ENCODE peak calls at places on chromosomes 16 and 17, in four cellular contexts. One of them, this sample, is unnamed.

GRCh38 chr16:22229881-22230280 is 23.8 kb downstream of the EEF2K start:
- DNase-seq in neuronal stem cell: no peak
- DNase-seq in IMR-90: no peak
- DNase-seq in trophoblast cell: no peak
- DNase-seq in this sample: no peak

GRCh38 chr16:57053206-57053605 is 39.2 kb upstream of the CPNE2 start:
- DNase-seq in neuronal stem cell: no peak
- DNase-seq in IMR-90: no peak
- DNase-seq in trophoblast cell: no peak
- DNase-seq in this sample: no peak

GRCh38 chr17:7512824-7513540 is 28.8 kb downstream of the POLR2A start:
- DNase-seq in neuronal stem cell: no peak
- DNase-seq in IMR-90: no peak
- DNase-seq in trophoblast cell: no peak
- DNase-seq in this sample: no peak

GRCh38 chr17:3546997-3547396 is 10.6 kb downstream of the TRPV3 start:
- DNase-seq in neuronal stem cell: no peak
- DNase-seq in IMR-90: no peak
- DNase-seq in trophoblast cell: no peak
- DNase-seq in this sample: peak

GRCh38 chr16:54280751-54281150 is 5.8 kb downstream of the IRX3 start:
- DNase-seq in neuronal stem cell: no peak
- DNase-seq in IMR-90: no peak
- DNase-seq in trophoblast cell: no peak
- DNase-seq in this sample: no peak

GRCh38 chr17:44862278-44862914 is 14.7 kb downstream of the HIGD1B start:
- DNase-seq in neuronal stem cell: no peak
- DNase-seq in IMR-90: no peak
- DNase-seq in trophoblast cell: no peak
- DNase-seq in this sample: no peak

GRCh38 chr17:56777859-56778258 is 55.9 kb downstream of the C17orf67 start:
- DNase-seq in neuronal stem cell: no peak
- DNase-seq in IMR-90: peak
- DNase-seq in trophoblast cell: no peak
- DNase-seq in this sample: no peak

GRCh38 chr16:23500212-23500865 is 10.0 kb downstream of the GGA2 start:
- DNase-seq in neuronal stem cell: no peak
- DNase-seq in IMR-90: no peak
- DNase-seq in trophoblast cell: no peak
- DNase-seq in this sample: no peak

GRCh38 chr17:82909322-82909904 is 69.6 kb upstream of the ZNF750 start:
- DNase-seq in neuronal stem cell: no peak
- DNase-seq in IMR-90: no peak
- DNase-seq in trophoblast cell: no peak
- DNase-seq in this sample: no peak

GRCh38 chr17:60524463-60525346 is 1.3 kb downstream of the APPBP2 start:
- DNase-seq in neuronal stem cell: no peak
- DNase-seq in IMR-90: peak
- DNase-seq in trophoblast cell: no peak
- DNase-seq in this sample: no peak

GRCh38 chr17:57343717-57344116 is 87.4 kb downstream of the MSI2 start:
- DNase-seq in neuronal stem cell: no peak
- DNase-seq in IMR-90: no peak
- DNase-seq in trophoblast cell: no peak
- DNase-seq in this sample: no peak

GRCh38 chr17:40819528-40820125 is 2.8 kb downstream of the KRT10 start:
- DNase-seq in neuronal stem cell: no peak
- DNase-seq in IMR-90: peak
- DNase-seq in trophoblast cell: no peak
- DNase-seq in this sample: no peak

GRCh38 chr17:3502466-3502865 is 26.7 kb downstream of the ASPA start:
- DNase-seq in neuronal stem cell: no peak
- DNase-seq in IMR-90: no peak
- DNase-seq in trophoblast cell: no peak
- DNase-seq in this sample: no peak

GRCh38 chr16:31402687-31403086 is 9.6 kb downstream of the ITGAD start:
- DNase-seq in neuronal stem cell: no peak
- DNase-seq in IMR-90: no peak
- DNase-seq in trophoblast cell: no peak
- DNase-seq in this sample: no peak

GRCh38 chr16:69064789-69065313 is 40.6 kb upstream of the HAS3 start:
- DNase-seq in neuronal stem cell: no peak
- DNase-seq in IMR-90: no peak
- DNase-seq in trophoblast cell: no peak
- DNase-seq in this sample: no peak

GRCh38 chr17:17044846-17045561 is 2.7 kb downstream of the MPRIP start:
- DNase-seq in neuronal stem cell: no peak
- DNase-seq in IMR-90: peak
- DNase-seq in trophoblast cell: no peak
- DNase-seq in this sample: peak

GRCh38 chr17:48995332-48995870 is 1.8 kb upstream of the IGF2BP1 start:
- DNase-seq in neuronal stem cell: peak
- DNase-seq in IMR-90: no peak
- DNase-seq in trophoblast cell: no peak
- DNase-seq in this sample: peak

GRCh38 chr16:4814046-4814445 is 11.6 kb upstream of the ROGDI start:
- DNase-seq in neuronal stem cell: no peak
- DNase-seq in IMR-90: no peak
- DNase-seq in trophoblast cell: no peak
- DNase-seq in this sample: no peak

GRCh38 chr16:25297151-25297787 is 39.6 kb upstream of the ZKSCAN2 start:
- DNase-seq in neuronal stem cell: no peak
- DNase-seq in IMR-90: no peak
- DNase-seq in trophoblast cell: no peak
- DNase-seq in this sample: no peak

GRCh38 chr17:79515110-79515509 is 95.7 kb downstream of the RBFOX3 start:
- DNase-seq in neuronal stem cell: no peak
- DNase-seq in IMR-90: no peak
- DNase-seq in trophoblast cell: no peak
- DNase-seq in this sample: no peak

GRCh38 chr17:35807371-35808144 is 1.7 kb upstream of the TAF15 start:
- DNase-seq in neuronal stem cell: no peak
- DNase-seq in IMR-90: peak
- DNase-seq in trophoblast cell: no peak
- DNase-seq in this sample: no peak

GRCh38 chr17:79842656-79843474 is 3.6 kb upstream of the CBX4 start:
- DNase-seq in neuronal stem cell: no peak
- DNase-seq in IMR-90: no peak
- DNase-seq in trophoblast cell: no peak
- DNase-seq in this sample: no peak

GRCh38 chr16:84649511-84649861 is 1.2 kb downstream of the KLHL36 start:
- DNase-seq in neuronal stem cell: no peak
- DNase-seq in IMR-90: no peak
- DNase-seq in trophoblast cell: no peak
- DNase-seq in this sample: no peak

GRCh38 chr17:48610282-48611211 is at the start of gene HOXB7:
- DNase-seq in neuronal stem cell: no peak
- DNase-seq in IMR-90: peak
- DNase-seq in trophoblast cell: peak
- DNase-seq in this sample: peak

GRCh38 chr17:80944326-80944725 is 47.3 kb upstream of the CHMP6 start:
- DNase-seq in neuronal stem cell: no peak
- DNase-seq in IMR-90: no peak
- DNase-seq in trophoblast cell: no peak
- DNase-seq in this sample: no peak

GRCh38 chr17:4969551-4970231 is 2.1 kb upstream of the SPAG7 start:
- DNase-seq in neuronal stem cell: no peak
- DNase-seq in IMR-90: peak
- DNase-seq in trophoblast cell: no peak
- DNase-seq in this sample: no peak

GRCh38 chr17:4966844-4967538 is 626 bp downstream of the SPAG7 start:
- DNase-seq in neuronal stem cell: peak
- DNase-seq in IMR-90: peak
- DNase-seq in trophoblast cell: peak
- DNase-seq in this sample: peak

GRCh38 chr17:4968916-4969550 is 1.4 kb upstream of the SPAG7 start:
- DNase-seq in neuronal stem cell: no peak
- DNase-seq in IMR-90: peak
- DNase-seq in trophoblast cell: peak
- DNase-seq in this sample: no peak

GRCh38 chr17:4968166-4968915 is 724 bp upstream of the SPAG7 start:
- DNase-seq in neuronal stem cell: no peak
- DNase-seq in IMR-90: no peak
- DNase-seq in trophoblast cell: no peak
- DNase-seq in this sample: peak

GRCh38 chr17:4967539-4968165 is at the start of gene SPAG7:
- DNase-seq in neuronal stem cell: peak
- DNase-seq in IMR-90: peak
- DNase-seq in trophoblast cell: peak
- DNase-seq in this sample: peak
- H3K14ac ChIP-seq in neuronal stem cell: peak
- H3K14ac ChIP-seq in IMR-90: peak
- H3K14ac ChIP-seq in trophoblast cell: peak
- H3K14ac ChIP-seq in this sample: peak

DNA sequence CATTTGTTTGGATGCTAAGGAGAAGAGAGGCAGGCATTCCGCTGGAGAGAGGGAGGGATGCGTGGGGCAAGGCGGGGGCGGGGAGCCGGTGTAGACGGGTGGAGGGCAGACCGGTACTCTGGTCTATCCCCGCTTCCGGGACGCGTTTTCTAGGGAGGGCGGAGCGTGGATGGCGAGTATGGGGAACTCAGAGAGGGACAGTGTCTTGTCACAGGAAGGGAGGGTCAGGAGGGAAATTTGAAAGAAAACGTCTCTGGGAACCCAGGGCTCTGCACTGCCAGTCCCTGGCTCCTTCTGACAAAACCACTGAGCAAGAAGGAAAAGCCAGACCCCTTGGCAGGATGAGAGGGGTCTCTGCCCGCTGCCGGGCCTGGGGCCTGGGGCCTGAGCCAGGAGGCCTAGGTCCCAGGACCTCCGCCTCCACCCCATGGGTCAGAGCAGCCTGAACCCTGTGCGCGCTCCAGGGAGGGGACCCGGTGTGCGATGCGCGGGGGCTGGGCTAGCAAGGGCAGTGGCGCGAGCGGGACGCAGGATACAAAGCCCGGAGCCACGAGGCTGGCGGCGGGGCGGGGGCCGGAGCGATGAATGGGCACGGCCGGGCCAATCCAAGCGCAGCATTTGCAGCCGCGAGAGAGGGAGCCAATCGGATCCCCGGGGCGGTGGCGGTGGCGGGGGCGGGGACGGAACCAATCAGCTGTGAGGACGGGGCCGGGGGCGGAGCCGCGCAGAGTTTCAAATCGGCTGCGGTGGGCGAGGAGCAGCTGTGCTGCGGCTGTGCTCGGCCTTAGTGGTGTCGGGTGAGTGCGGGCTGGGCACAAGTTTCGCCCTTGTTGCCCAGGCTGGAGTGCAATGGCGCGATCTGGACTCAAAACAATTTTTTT is at the start of gene PIMREG:
- DNase-seq in neuronal stem cell: peak
- DNase-seq in IMR-90: peak
- DNase-seq in trophoblast cell: peak
- DNase-seq in this sample: peak
- H4K91ac ChIP-seq in neuronal stem cell: peak
- H4K91ac ChIP-seq in IMR-90: peak
- H4K91ac ChIP-seq in trophoblast cell: peak
- H4K91ac ChIP-seq in this sample: no peak

DNA sequence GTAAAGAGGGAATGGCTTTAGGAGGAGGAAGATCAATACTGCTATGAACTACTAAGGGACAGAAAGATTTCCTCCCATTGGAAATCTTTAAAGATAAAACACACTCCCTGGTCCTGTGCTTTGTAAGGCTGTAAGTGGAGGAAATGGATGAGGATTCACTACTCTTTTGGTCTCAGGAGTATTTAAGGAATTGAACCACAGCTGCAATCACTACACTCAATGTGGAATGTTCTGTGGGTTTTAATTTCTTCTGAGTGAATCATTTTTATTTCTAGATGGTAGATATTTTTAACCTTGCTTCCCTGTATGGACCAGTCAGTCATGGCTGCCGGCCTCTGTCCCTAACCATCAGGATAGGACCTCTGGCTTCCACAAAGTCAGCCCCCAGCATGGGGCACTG is 65.6 kb downstream of the SDR42E1 start:
- DNase-seq in neuronal stem cell: no peak
- DNase-seq in IMR-90: peak
- DNase-seq in trophoblast cell: no peak
- DNase-seq in this sample: no peak
- H3K14ac ChIP-seq in neuronal stem cell: no peak
- H3K14ac ChIP-seq in IMR-90: no peak
- H3K14ac ChIP-seq in trophoblast cell: no peak
- H3K14ac ChIP-seq in this sample: no peak

DNA sequence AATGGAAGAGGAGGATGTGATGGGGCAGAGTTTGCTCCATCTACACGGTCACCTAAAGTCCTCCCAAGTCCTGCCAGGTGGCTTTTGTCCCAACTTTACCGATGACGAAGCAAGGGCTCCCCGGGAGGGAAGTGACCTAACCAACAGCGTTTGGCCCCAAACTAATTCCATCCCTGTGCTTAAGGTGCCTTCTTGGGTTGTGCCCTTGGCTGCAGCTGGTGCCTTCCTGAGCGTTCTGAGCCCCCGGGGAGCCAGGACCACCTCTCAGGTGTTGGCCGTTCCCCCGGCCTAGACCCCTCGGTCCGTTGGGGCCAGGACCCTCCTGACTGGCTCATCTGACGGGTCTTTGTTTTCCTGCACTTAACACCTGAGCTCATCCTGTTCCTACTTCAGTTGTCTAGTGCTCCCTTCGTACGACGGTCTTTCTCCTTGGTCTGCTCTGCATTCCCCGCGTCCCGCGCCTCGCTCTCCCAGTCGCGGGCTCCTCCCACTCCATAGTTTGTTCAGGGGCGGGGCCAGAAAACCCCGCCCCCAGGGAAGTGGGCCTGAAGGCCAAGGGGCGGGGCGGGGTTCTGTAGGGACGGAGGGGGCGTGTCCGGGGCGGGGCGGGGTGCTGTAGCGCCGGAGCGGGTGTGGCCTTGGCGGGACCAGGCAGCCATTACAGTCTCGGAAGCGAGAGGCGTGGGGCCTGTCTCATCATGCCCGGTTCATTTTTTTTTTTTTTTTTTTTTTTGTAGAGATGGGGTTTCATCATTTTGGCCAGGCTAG is 822 bp upstream of the ZSCAN10 start:
- DNase-seq in neuronal stem cell: peak
- DNase-seq in IMR-90: peak
- DNase-seq in trophoblast cell: peak
- DNase-seq in this sample: peak
- H4K91ac ChIP-seq in neuronal stem cell: no peak
- H4K91ac ChIP-seq in IMR-90: no peak
- H4K91ac ChIP-seq in trophoblast cell: peak
- H4K91ac ChIP-seq in this sample: peak